ENCODE peak calls at places on chromosomes 11 and 22, in four cellular contexts. L is naive thymus-derived CD4-positive, alpha-beta T cell; K is GM23248; V is H1. M is an unnamed sample.

GRCh38 chr22:17606472-17606871 is 22.1 kb downstream of the ATP6V1E1 start:
- DNase-seq in L (no peak), V (no peak), K (peak; percentile 19), M (no peak)

GRCh38 chr22:36640106-36640672 is 63.4 kb downstream of the CACNG2 start:
- DNase-seq in V (no peak), K (no peak), L (no peak), M (no peak)

GRCh38 chr11:76843916-76844315 is 16.8 kb upstream of the ACER3 start:
- DNase-seq in L (no peak), K (no peak), V (no peak), M (no peak)

GRCh38 chr22:24117942-24118341 is 63.3 kb upstream of the SUSD2 start:
- DNase-seq in K (no peak), L (no peak), V (peak; percentile 59), M (no peak)

GRCh38 chr11:11292839-11293238 is 60.2 kb downstream of the CSNK2A3 start:
- DNase-seq in K (no peak), V (no peak), L (no peak), M (no peak)

GRCh38 chr22:23071163-23072034 is 1.1 kb downstream of the GNAZ start:
- DNase-seq in K (no peak), V (no peak), L (no peak), M (no peak)

GRCh38 chr11:63763506-63764200 is 4.9 kb downstream of the ZFTA start:
- DNase-seq in L (no peak), V (peak; percentile 91), K (no peak), M (no peak)

GRCh38 chr11:75566763-75567279 is 4.8 kb downstream of the SERPINH1 start:
- DNase-seq in V (no peak), L (no peak), K (no peak), M (no peak)

GRCh38 chr22:33361581-33361980 is 303.4 kb upstream of the SYN3 start:
- DNase-seq in K (peak; percentile 59), V (no peak), L (no peak), M (no peak)

GRCh38 chr11:5090668-5091067 is 21.3 kb downstream of the OR52E1 start:
- DNase-seq in V (no peak), L (no peak), K (no peak), M (no peak)

GRCh38 chr11:61730222-61730994 is 22.0 kb upstream of the MYRF start:
- DNase-seq in K (no peak), V (no peak), L (no peak), M (no peak)

GRCh38 chr11:77038029-77038824 is 4.0 kb downstream of the B3GNT6 start:
- DNase-seq in V (no peak), L (no peak), K (no peak), M (no peak)

GRCh38 chr22:30720263-30720837 is 25.7 kb downstream of the OSBP2 start:
- DNase-seq in V (no peak), L (no peak), K (no peak), M (no peak)

GRCh38 chr22:23856721-23857605 is 712 bp upstream of the SLC2A11 start:
- DNase-seq in V (peak; percentile 72), K (peak; percentile 80), L (no peak), M (no peak)

GRCh38 chr11:117143390-117143789 is 697 bp upstream of the PAFAH1B2 start:
- DNase-seq in K (peak; percentile 78), V (no peak), L (no peak), M (no peak)

GRCh38 chr11:496834-497564 is 10.0 kb downstream of the RNH1 start:
- DNase-seq in L (no peak), V (peak; percentile 52), K (no peak), M (no peak)

GRCh38 chr11:7664867-7665266 is 8.4 kb downstream of the CYB5R2 start:
- DNase-seq in L (no peak), K (no peak), V (peak; percentile 14), M (no peak)

GRCh38 chr11:115682101-115682500 is 177.9 kb upstream of the CADM1 start:
- DNase-seq in L (no peak), K (no peak), V (no peak), M (no peak)

GRCh38 chr22:36439481-36440271 is 41.8 kb downstream of the TXN2 start:
- DNase-seq in V (no peak), L (no peak), K (peak; percentile 95), M (no peak)

GRCh38 chr22:27327981-27328721 is 473.4 kb downstream of the MN1 start:
- DNase-seq in L (no peak), V (peak; percentile 24), K (no peak), M (no peak)

GRCh38 chr11:7677801-7678201 is 4.5 kb upstream of the CYB5R2 start:
- DNase-seq in L (no peak), V (no peak), K (peak; percentile 51), M (no peak)

GRCh38 chr11:118912742-118913410 is 12.8 kb downstream of the BCL9L start:
- DNase-seq in K (peak; percentile 64), L (peak; percentile 8), V (no peak), M (no peak)

GRCh38 chr11:118450451-118450850 is 14.2 kb downstream of the KMT2A start:
- DNase-seq in V (no peak), K (no peak), L (no peak), M (no peak)

GRCh38 chr22:42949159-42949558 is 65.8 kb downstream of the PACSIN2 start:
- DNase-seq in K (peak; percentile 91), L (no peak), V (no peak), M (no peak)

GRCh38 chr11:96037267-96037990 is 113.5 kb upstream of the MTMR2 start:
- DNase-seq in L (no peak), K (peak; percentile 90), V (no peak), M (no peak)

GRCh38 chr11:80309301-80309700 is 868.5 kb upstream of the TENM4 start:
- DNase-seq in L (no peak), K (no peak), V (no peak), M (no peak)

GRCh38 chr11:130634981-130635473 is 186.6 kb downstream of the ADAMTS15 start:
- DNase-seq in V (no peak), L (no peak), K (peak; percentile 58), M (no peak)

GRCh38 chr11:129704831-129705230 is 110.8 kb upstream of the TMEM45B start:
- DNase-seq in V (no peak), L (no peak), K (no peak), M (no peak)

GRCh38 chr11:75986966-75987365 is 172.0 kb downstream of the UVRAG start:
- DNase-seq in K (no peak), V (no peak), L (no peak), M (no peak)

GRCh38 chr22:27692243-27692642 is 109.3 kb downstream of the MN1 start:
- DNase-seq in L (no peak), K (peak; percentile 68), V (no peak), M (no peak)

GRCh38 chr22:19522190-19522880 is 1.9 kb downstream of the CLDN5 start:
- DNase-seq in K (no peak), V (no peak), L (no peak), M (no peak)

GRCh38 chr11:59560702-59561469 is 49.5 kb downstream of the OR4D9 start:
- DNase-seq in L (peak; percentile 59), V (peak; percentile 76), K (peak; percentile 91), M (no peak)

GRCh38 chr11:74701351-74701750 is 29.9 kb downstream of the CHRDL2 start:
- DNase-seq in K (peak; percentile 53), V (peak; percentile 78), L (no peak), M (no peak)

GRCh38 chr11:65435981-65436411 is 13.4 kb downstream of the NEAT1 start:
- DNase-seq in L (no peak), K (peak; percentile 38), V (peak; percentile 23), M (no peak)

GRCh38 chr11:65439331-65440181 is 17.0 kb downstream of the NEAT1 start:
- DNase-seq in K (peak; percentile 58), V (no peak), L (no peak), M (no peak)

GRCh38 chr11:65436412-65437032 is 13.9 kb downstream of the NEAT1 start:
- DNase-seq in L (no peak), V (no peak), K (peak; percentile 59), M (no peak)

GRCh38 chr11:65438257-65439151 is 15.9 kb downstream of the NEAT1 start:
- DNase-seq in K (peak; percentile 47), L (no peak), V (no peak), M (no peak)

GRCh38 chr11:65437436-65438227 is 15.0 kb downstream of the NEAT1 start:
- DNase-seq in V (peak; percentile 19), K (peak; percentile 44), L (no peak), M (no peak)
- H3K4me1 ChIP-seq in V (no peaks in the 10 kb centered on the region), K (peaks cover 76% of the 10 kb centered on the region), L (peaks cover 20% of the 10 kb centered on the region), M (no peaks in the 10 kb centered on the region)

DNA sequence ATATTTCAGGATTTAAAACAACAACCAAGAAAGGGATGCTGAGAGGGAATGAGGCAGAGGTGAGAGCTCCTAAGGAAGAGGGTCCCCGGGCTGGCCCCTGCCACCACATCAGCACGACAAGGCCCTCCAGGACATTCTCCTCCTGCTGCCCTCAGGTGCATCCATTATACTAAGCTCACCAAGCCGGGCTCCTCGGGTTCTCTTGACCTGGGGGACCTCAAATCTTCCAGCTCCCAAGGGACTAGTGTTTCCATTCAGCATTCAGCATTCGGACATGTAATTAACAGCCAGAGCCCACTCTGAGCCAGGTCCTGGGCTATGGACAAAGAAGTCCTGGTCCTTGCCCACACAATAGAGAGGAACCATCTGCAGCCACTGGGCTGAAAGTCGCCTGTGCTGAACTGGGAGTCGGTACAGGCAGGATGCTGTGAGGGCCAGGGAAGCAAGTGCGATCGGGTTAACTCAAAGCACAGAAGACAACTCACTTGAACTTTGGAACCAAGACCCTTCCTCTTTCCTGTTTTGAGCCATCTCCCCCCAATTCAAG is 29.3 kb upstream of the OAF start:
- DNase-seq in L (no peak), K (no peak), V (no peak), M (no peak)
- H3K27ac ChIP-seq in L (no peak overlapping the region), K (peak overlapping the region; percentile 99), V (no peak overlapping the region), M (no peak overlapping the region)

GRCh38 chr11:111408789-111409727 is 30.0 kb upstream of the POU2AF1 start:
- DNase-seq in L (no peak), K (peak; percentile 52), V (no peak), M (no peak)

GRCh38 chr11:111407652-111408051 is 28.6 kb upstream of the POU2AF1 start:
- DNase-seq in L (no peak), V (no peak), K (no peak), M (no peak)

GRCh38 chr11:111406091-111406490 is 27.0 kb upstream of the POU2AF1 start:
- DNase-seq in K (no peak), V (no peak), L (no peak), M (no peak)

GRCh38 chr11:111405551-111405950 is 26.5 kb upstream of the POU2AF1 start:
- DNase-seq in K (no peak), L (no peak), V (no peak), M (no peak)

DNA sequence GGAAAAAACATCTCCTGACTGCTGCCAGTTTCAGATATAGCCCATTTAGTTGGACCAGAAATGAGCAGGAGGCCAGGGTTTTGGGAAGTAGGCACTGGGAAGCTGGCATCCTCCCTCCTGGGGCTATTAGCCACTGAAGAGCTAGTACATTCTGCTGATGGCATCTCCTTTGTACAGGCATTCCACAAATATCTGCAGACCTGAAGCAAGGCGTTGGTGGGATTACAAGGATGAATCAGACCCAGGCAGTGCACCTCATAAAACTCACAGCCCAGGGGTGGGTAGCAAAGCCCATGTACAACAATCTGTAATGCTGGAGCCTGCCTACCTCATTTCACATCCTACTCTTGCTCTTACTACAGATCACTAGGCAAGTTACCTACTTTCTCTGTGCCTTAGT is 27.5 kb upstream of the POU2AF1 start:
- DNase-seq in V (no peak), K (peak; percentile 10), L (no peak), M (no peak)
- H3K27me3 ChIP-seq in V (no peaks in the 10 kb centered on the region), K (peaks cover 29% of the 10 kb centered on the region), L (no peaks in the 10 kb centered on the region), M (no peaks in the 10 kb centered on the region)

DNA sequence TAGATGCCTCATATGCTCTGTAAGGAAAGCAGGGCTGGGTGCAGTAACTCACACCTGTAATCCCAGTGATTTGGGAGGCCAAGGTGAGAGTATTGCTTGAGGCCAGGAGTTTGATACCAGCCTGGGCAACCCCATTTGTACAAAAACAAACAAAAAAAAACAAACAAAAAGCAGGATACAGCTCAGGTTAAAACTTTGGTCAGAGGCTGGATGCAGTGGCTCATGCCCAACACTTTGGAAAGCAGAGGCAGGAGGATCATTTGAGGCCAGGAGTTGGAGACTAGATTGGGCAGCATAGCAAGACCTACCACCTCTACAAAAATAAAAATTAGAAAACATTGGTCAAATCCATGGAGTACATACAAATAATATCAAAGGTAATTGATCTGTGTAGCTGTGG is 7.9 kb downstream of the CUL5 start:
- DNase-seq in V (no peak), L (no peak), K (no peak), M (no peak)
- H3K4me1 ChIP-seq in V (peaks cover 3% of the 10 kb centered on the region), L (peaks cover 5% of the 10 kb centered on the region), K (peaks cover 26% of the 10 kb centered on the region), M (no peaks in the 10 kb centered on the region)

M was measured in iPS DF 6.9.